ENCODE peak calls at places on chromosomes 2 and 18, in seven cellular contexts. N, M, E, V, K, D and Y are unnamed samples.

GRCh38 chr18:75418293-75418692 is 9.2 kb downstream of the SMIM21 start:
- DNase-seq in K (no peak), V (no peak), M (no peak), N (peak), E (no peak), D (no peak), Y (no peak)

GRCh38 chr2:129892360-129892759 is 87.1 kb upstream of the RAB6C start:
- DNase-seq in D (no peak), N (no peak), E (no peak), K (no peak), V (no peak), M (peak), Y (no peak)

GRCh38 chr18:40168026-40168425 is 1787.0 kb upstream of the PIK3C3 start:
- DNase-seq in N (no peak), E (no peak), V (no peak), K (no peak), M (no peak), D (no peak), Y (no peak)

GRCh38 chr18:22816266-22817176 is 116.6 kb upstream of the RBBP8 start:
- DNase-seq in D (no peak), E (no peak), M (no peak), V (no peak), K (no peak), N (no peak), Y (no peak)

GRCh38 chr18:72542993-72543361 is 1.2 kb downstream of the CBLN2 start:
- DNase-seq in D (no peak), M (peak), N (no peak), K (peak), E (no peak), V (no peak), Y (no peak)

GRCh38 chr2:84649058-84649457 is 132.8 kb downstream of the DNAH6 start:
- DNase-seq in D (no peak), E (no peak), V (no peak), K (no peak), M (no peak), N (no peak), Y (no peak)

GRCh38 chr18:49859725-49860124 is 46.4 kb upstream of the ACAA2 start:
- DNase-seq in K (no peak), D (no peak), N (no peak), V (peak), M (no peak), E (no peak), Y (no peak)

GRCh38 chr18:76566987-76567386 is 71.9 kb upstream of the ZNF516 start:
- DNase-seq in D (no peak), N (no peak), V (no peak), M (no peak), K (no peak), E (no peak), Y (no peak)

GRCh38 chr2:183680573-183680972 is 556.3 kb downstream of the NUP35 start:
- DNase-seq in V (no peak), D (no peak), N (no peak), E (no peak), K (no peak), M (no peak), Y (no peak)

GRCh38 chr2:194090251-194090905 is 1566.6 kb upstream of the SLC39A10 start:
- DNase-seq in V (no peak), N (no peak), M (no peak), K (no peak), E (no peak), D (no peak), Y (no peak)

GRCh38 chr2:85600951-85601770 is 1.3 kb downstream of the TMEM150A start:
- DNase-seq in N (no peak), K (no peak), E (no peak), M (no peak), D (no peak), V (no peak), Y (no peak)

GRCh38 chr2:182506606-182507005 is 79.8 kb upstream of the PDE1A start:
- DNase-seq in M (no peak), V (no peak), N (no peak), D (no peak), K (no peak), E (no peak), Y (no peak)

GRCh38 chr2:63882395-63883130 is 40.9 kb downstream of the UGP2 start:
- DNase-seq in K (no peak), N (no peak), E (no peak), D (no peak), M (no peak), V (no peak), Y (no peak)
- H3K27ac ChIP-seq in K (no peak), N (no peak), E (no peak), D (no peak), M (no peak), V (no peak), Y (no peak)

DNA sequence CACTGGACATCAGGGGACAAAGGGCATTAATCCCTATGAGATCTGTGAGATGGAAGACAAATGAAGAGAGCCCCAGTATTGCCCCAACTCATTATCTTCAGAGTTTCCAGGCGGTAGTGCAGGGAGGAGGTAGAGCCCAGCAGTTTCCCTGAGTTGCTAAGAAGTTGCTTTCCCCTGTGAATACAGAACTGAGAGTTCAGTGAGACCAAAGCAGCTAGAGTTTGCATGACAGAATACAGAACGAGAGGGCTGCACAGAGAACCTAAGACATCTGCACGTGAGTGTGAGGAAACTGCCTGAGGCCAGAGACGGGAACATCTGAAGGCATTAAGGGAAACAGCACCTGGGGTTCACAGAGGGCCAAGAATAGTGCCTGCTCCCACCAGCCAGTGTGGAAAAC is 18.1 kb upstream of the PGAP1 start:
- DNase-seq in K (no peak), E (no peak), V (no peak), M (no peak), N (no peak), D (no peak), Y (no peak)
- H3K27ac ChIP-seq in K (no peak), E (no peak), V (no peak), M (no peak), N (no peak), D (no peak), Y (no peak)

DNA sequence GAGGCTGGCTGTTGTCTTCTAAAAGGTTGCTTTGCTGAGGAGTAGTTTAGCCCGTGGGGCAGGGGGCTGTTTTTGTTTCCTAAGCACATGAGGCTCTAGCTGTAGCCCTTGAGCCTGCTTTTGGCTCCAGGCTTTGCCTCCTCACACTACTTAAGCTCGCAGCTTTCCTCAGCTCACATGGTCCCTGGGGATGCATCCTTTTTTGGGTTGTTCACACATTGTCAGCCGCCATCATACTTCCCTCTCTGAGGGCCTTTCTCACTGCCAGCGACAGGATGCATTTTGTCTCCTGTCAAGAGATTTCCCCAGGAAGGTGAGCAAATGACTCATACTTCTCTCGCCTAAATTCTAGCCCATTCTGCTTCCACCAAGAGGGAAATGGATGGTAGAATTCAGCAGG is 279.5 kb upstream of the PKDCC start:
- DNase-seq in N (no peak), K (no peak), M (no peak), E (no peak), D (no peak), V (no peak), Y (no peak)
- H3K27ac ChIP-seq in N (no peak), K (no peak), M (no peak), E (no peak), D (no peak), V (no peak), Y (no peak)

GRCh38 chr2:588041-588645 is 89.1 kb downstream of the TMEM18 start:
- DNase-seq in V (no peak), K (no peak), M (peak), E (no peak), D (peak), N (no peak), Y (no peak)

GRCh38 chr2:589551-589950 is 87.7 kb downstream of the TMEM18 start:
- DNase-seq in M (no peak), N (no peak), E (no peak), K (no peak), V (peak), D (no peak), Y (no peak)

GRCh38 chr2:587371-587960 is 89.7 kb downstream of the TMEM18 start:
- DNase-seq in N (no peak), M (no peak), D (peak), E (no peak), K (no peak), V (no peak), Y (no peak)

GRCh38 chr2:584863-585823 is 92.1 kb downstream of the TMEM18 start:
- DNase-seq in D (peak), K (peak), M (peak), N (no peak), E (no peak), V (no peak), Y (no peak)

GRCh38 chr2:586518-587370 is 90.5 kb downstream of the TMEM18 start:
- DNase-seq in N (no peak), E (no peak), M (no peak), K (no peak), D (no peak), V (no peak), Y (no peak)
- H3K27ac ChIP-seq in N (no peak), E (no peak), M (no peak), K (no peak), D (no peak), V (peak), Y (peak)

GRCh38 chr2:46097714-46098480 is 199.3 kb upstream of the EPAS1 start:
- DNase-seq in D (peak), N (peak), E (no peak), V (peak), K (no peak), M (no peak), Y (peak)
- H3K27ac ChIP-seq in D (peak), N (peak), E (peak), V (peak), K (no peak), M (no peak), Y (peak)